ENCODE peak calls at places on chromosomes 12 and 14, in seven cellular contexts. One of them, this sample, is unnamed.

GRCh38 chr12:12716151-12716844 is 870 bp upstream of the CDKN1B start:
- DNase-seq in cardiac fibroblast: peak
- DNase-seq in AG10803: no peak
- DNase-seq in lower leg skin: no peak
- DNase-seq in adrenal gland: no peak
- DNase-seq in lung: no peak
- DNase-seq in H9: no peak
- DNase-seq in this sample: peak

GRCh38 chr12:537772-538171 is 78.0 kb downstream of the B4GALNT3 start:
- DNase-seq in cardiac fibroblast: no peak
- DNase-seq in AG10803: no peak
- DNase-seq in lower leg skin: no peak
- DNase-seq in adrenal gland: no peak
- DNase-seq in lung: no peak
- DNase-seq in H9: no peak
- DNase-seq in this sample: peak

GRCh38 chr12:27305673-27306504 is 26.7 kb upstream of the BMAL2 start:
- DNase-seq in cardiac fibroblast: peak
- DNase-seq in AG10803: peak
- DNase-seq in lower leg skin: no peak
- DNase-seq in adrenal gland: no peak
- DNase-seq in lung: no peak
- DNase-seq in H9: no peak
- DNase-seq in this sample: peak

GRCh38 chr12:93098077-93098476 is 169.0 kb upstream of the EEA1 start:
- DNase-seq in cardiac fibroblast: peak
- DNase-seq in AG10803: no peak
- DNase-seq in lower leg skin: no peak
- DNase-seq in adrenal gland: peak
- DNase-seq in lung: peak
- DNase-seq in H9: peak
- DNase-seq in this sample: peak

GRCh38 chr12:105470601-105471000 is 140.1 kb downstream of the C12orf75 start:
- DNase-seq in cardiac fibroblast: no peak
- DNase-seq in AG10803: no peak
- DNase-seq in lower leg skin: no peak
- DNase-seq in adrenal gland: no peak
- DNase-seq in lung: no peak
- DNase-seq in H9: peak
- DNase-seq in this sample: no peak

GRCh38 chr12:48036818-48037217 is 32.5 kb upstream of the COL2A1 start:
- DNase-seq in cardiac fibroblast: no peak
- DNase-seq in AG10803: no peak
- DNase-seq in lower leg skin: no peak
- DNase-seq in adrenal gland: no peak
- DNase-seq in lung: no peak
- DNase-seq in H9: no peak
- DNase-seq in this sample: no peak

GRCh38 chr12:48681738-48682532 is at the start of gene KANSL2:
- DNase-seq in cardiac fibroblast: peak
- DNase-seq in AG10803: peak
- DNase-seq in lower leg skin: peak
- DNase-seq in adrenal gland: peak
- DNase-seq in lung: peak
- DNase-seq in H9: peak
- DNase-seq in this sample: peak

GRCh38 chr12:62922539-62922938 is 12.4 kb downstream of the PPM1H start:
- DNase-seq in cardiac fibroblast: no peak
- DNase-seq in AG10803: no peak
- DNase-seq in lower leg skin: no peak
- DNase-seq in adrenal gland: no peak
- DNase-seq in lung: no peak
- DNase-seq in H9: no peak
- DNase-seq in this sample: no peak

GRCh38 chr14:68938515-68939423 is 40.3 kb downstream of the ACTN1 start:
- DNase-seq in cardiac fibroblast: peak
- DNase-seq in AG10803: no peak
- DNase-seq in lower leg skin: no peak
- DNase-seq in adrenal gland: no peak
- DNase-seq in lung: no peak
- DNase-seq in H9: no peak
- DNase-seq in this sample: peak

GRCh38 chr14:100058777-100059432 is 6.3 kb upstream of the EVL start:
- DNase-seq in cardiac fibroblast: no peak
- DNase-seq in AG10803: no peak
- DNase-seq in lower leg skin: no peak
- DNase-seq in adrenal gland: no peak
- DNase-seq in lung: no peak
- DNase-seq in H9: no peak
- DNase-seq in this sample: no peak

GRCh38 chr14:23183479-23183878 is at the start of gene SLC7A8:
- DNase-seq in cardiac fibroblast: no peak
- DNase-seq in AG10803: no peak
- DNase-seq in lower leg skin: peak
- DNase-seq in adrenal gland: peak
- DNase-seq in lung: peak
- DNase-seq in H9: peak
- DNase-seq in this sample: peak

GRCh38 chr14:67620217-67620789 is 583 bp downstream of the ARG2 start:
- DNase-seq in cardiac fibroblast: no peak
- DNase-seq in AG10803: no peak
- DNase-seq in lower leg skin: peak
- DNase-seq in adrenal gland: no peak
- DNase-seq in lung: no peak
- DNase-seq in H9: peak
- DNase-seq in this sample: peak

GRCh38 chr12:21766403-21766802 is 8.1 kb downstream of the KCNJ8 start:
- DNase-seq in cardiac fibroblast: no peak
- DNase-seq in AG10803: no peak
- DNase-seq in lower leg skin: no peak
- DNase-seq in adrenal gland: no peak
- DNase-seq in lung: no peak
- DNase-seq in H9: no peak
- DNase-seq in this sample: no peak
- TF ChIP-seq CTCF in cardiac fibroblast: no peak
- TF ChIP-seq CTCF in AG10803: no peak
- TF ChIP-seq CTCF in lower leg skin: no peak
- TF ChIP-seq CTCF in adrenal gland: no peak
- TF ChIP-seq CTCF in lung: no peak
- TF ChIP-seq CTCF in H9: no peak
- TF ChIP-seq CTCF in this sample: no peak

DNA sequence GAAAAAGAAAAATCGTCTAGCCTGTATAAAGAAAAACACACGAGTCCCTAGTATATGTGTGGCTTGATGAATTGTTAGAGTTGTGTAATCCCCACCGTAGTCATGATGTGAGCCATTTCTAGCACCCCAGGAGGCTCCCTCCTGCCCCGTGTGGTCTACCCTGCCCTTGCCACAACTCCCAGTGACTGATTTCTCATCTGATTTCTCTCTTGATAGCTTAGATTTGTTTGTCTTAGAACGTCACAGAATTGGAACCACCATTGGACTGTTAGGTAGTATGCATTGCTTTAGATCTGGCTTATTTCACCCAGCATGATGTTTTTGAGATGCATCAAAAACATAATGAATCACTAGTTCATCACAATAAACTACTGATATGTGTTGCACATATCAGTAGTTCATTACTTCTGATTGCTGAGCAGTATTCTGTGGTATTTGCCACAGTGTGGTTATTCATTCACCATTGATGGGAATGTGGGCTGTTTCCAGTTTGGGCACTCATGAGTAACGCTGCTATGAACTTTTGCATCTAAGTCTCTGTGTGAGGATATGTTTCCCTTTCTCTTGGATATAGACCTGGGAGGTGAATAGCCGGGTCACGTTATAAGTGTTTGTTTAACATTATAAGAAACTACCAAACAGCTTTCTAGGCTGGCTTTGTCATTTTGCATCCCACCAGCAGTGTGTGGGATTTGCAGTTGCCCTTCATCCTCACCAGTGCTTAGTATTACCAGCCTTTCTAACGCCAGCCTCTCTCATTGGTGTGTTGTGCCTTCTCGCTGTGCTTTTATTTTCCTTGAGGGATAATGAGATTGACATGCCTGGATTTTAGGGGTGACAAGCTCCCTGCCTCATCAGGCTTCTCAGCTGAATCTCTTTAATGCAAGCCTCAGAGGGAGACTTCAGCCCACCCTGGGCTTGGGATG is 31.9 kb upstream of the NCOR2 start:
- DNase-seq in cardiac fibroblast: peak
- DNase-seq in AG10803: peak
- DNase-seq in lower leg skin: no peak
- DNase-seq in adrenal gland: no peak
- DNase-seq in lung: no peak
- DNase-seq in H9: no peak
- DNase-seq in this sample: no peak
- TF ChIP-seq CTCF in cardiac fibroblast: peak
- TF ChIP-seq CTCF in AG10803: peak
- TF ChIP-seq CTCF in lower leg skin: no peak
- TF ChIP-seq CTCF in adrenal gland: no peak
- TF ChIP-seq CTCF in lung: no peak
- TF ChIP-seq CTCF in H9: no peak
- TF ChIP-seq CTCF in this sample: no peak

GRCh38 chr12:25971675-25972035 is 13.2 kb downstream of the RASSF8 start:
- DNase-seq in cardiac fibroblast: no peak
- DNase-seq in AG10803: peak
- DNase-seq in lower leg skin: no peak
- DNase-seq in adrenal gland: no peak
- DNase-seq in lung: no peak
- DNase-seq in H9: no peak
- DNase-seq in this sample: no peak

GRCh38 chr12:25975179-25975578 is 16.7 kb downstream of the RASSF8 start:
- DNase-seq in cardiac fibroblast: no peak
- DNase-seq in AG10803: no peak
- DNase-seq in lower leg skin: no peak
- DNase-seq in adrenal gland: no peak
- DNase-seq in lung: no peak
- DNase-seq in H9: no peak
- DNase-seq in this sample: no peak

GRCh38 chr12:25970082-25970481 is 11.6 kb downstream of the RASSF8 start:
- DNase-seq in cardiac fibroblast: peak
- DNase-seq in AG10803: no peak
- DNase-seq in lower leg skin: no peak
- DNase-seq in adrenal gland: no peak
- DNase-seq in lung: no peak
- DNase-seq in H9: no peak
- DNase-seq in this sample: no peak

GRCh38 chr12:25972783-25973182 is 14.3 kb downstream of the RASSF8 start:
- DNase-seq in cardiac fibroblast: peak
- DNase-seq in AG10803: peak
- DNase-seq in lower leg skin: no peak
- DNase-seq in adrenal gland: peak
- DNase-seq in lung: no peak
- DNase-seq in H9: no peak
- DNase-seq in this sample: no peak

GRCh38 chr12:25970916-25971674 is 12.6 kb downstream of the RASSF8 start:
- DNase-seq in cardiac fibroblast: no peak
- DNase-seq in AG10803: no peak
- DNase-seq in lower leg skin: no peak
- DNase-seq in adrenal gland: no peak
- DNase-seq in lung: no peak
- DNase-seq in H9: no peak
- DNase-seq in this sample: no peak
- TF ChIP-seq CTCF in cardiac fibroblast: peak
- TF ChIP-seq CTCF in AG10803: peak
- TF ChIP-seq CTCF in lower leg skin: no peak
- TF ChIP-seq CTCF in adrenal gland: no peak
- TF ChIP-seq CTCF in lung: no peak
- TF ChIP-seq CTCF in H9: peak
- TF ChIP-seq CTCF in this sample: peak

GRCh38 chr14:55416866-55417265 is 5.2 kb upstream of the ATG14 start:
- DNase-seq in cardiac fibroblast: peak
- DNase-seq in AG10803: no peak
- DNase-seq in lower leg skin: no peak
- DNase-seq in adrenal gland: no peak
- DNase-seq in lung: no peak
- DNase-seq in H9: peak
- DNase-seq in this sample: peak
- TF ChIP-seq CTCF in cardiac fibroblast: peak
- TF ChIP-seq CTCF in AG10803: peak
- TF ChIP-seq CTCF in lower leg skin: no peak
- TF ChIP-seq CTCF in adrenal gland: no peak
- TF ChIP-seq CTCF in lung: no peak
- TF ChIP-seq CTCF in H9: peak
- TF ChIP-seq CTCF in this sample: peak

This sample was measured in hepatocyte.